ENCODE peak calls at places on chromosomes 13 and 19, in five cellular contexts. One of them, this sample, is unnamed.

GRCh38 chr19:18130523-18131242 is 22.3 kb upstream of the PIK3R2 start:
- DNase-seq in progenitor cell of endocrine pancreas: no peak
- DNase-seq in ovary: no peak
- DNase-seq in cerebellar cortex: no peak
- DNase-seq in NCI-H1694: no peak
- DNase-seq in this sample: no peak

GRCh38 chr13:33612641-33613638 is 205.0 kb upstream of the RFC3 start:
- DNase-seq in progenitor cell of endocrine pancreas: no peak
- DNase-seq in ovary: no peak
- DNase-seq in cerebellar cortex: no peak
- DNase-seq in NCI-H1694: no peak
- DNase-seq in this sample: peak; percentile 19

GRCh38 chr19:27776020-27776419 is 1436.9 kb downstream of the UQCRFS1 start:
- DNase-seq in progenitor cell of endocrine pancreas: no peak
- DNase-seq in ovary: no peak
- DNase-seq in cerebellar cortex: no peak
- DNase-seq in NCI-H1694: peak; percentile 17
- DNase-seq in this sample: no peak

GRCh38 chr19:7554990-7555864 is 19.7 kb downstream of the PNPLA6 start:
- DNase-seq in progenitor cell of endocrine pancreas: no peak
- DNase-seq in ovary: no peak
- DNase-seq in cerebellar cortex: no peak
- DNase-seq in NCI-H1694: no peak
- DNase-seq in this sample: no peak

GRCh38 chr13:18948012-18948663 is 233.5 kb downstream of the TUBA3C start:
- DNase-seq in progenitor cell of endocrine pancreas: no peak
- DNase-seq in ovary: no peak
- DNase-seq in cerebellar cortex: no peak
- DNase-seq in NCI-H1694: no peak
- DNase-seq in this sample: no peak

GRCh38 chr19:14023404-14024235 is 4.3 kb upstream of the RLN3 start:
- DNase-seq in progenitor cell of endocrine pancreas: peak; percentile 33
- DNase-seq in ovary: no peak
- DNase-seq in cerebellar cortex: peak; percentile 57
- DNase-seq in NCI-H1694: no peak
- DNase-seq in this sample: no peak

GRCh38 chr13:109665781-109666249 is 120.6 kb downstream of the IRS2 start:
- DNase-seq in progenitor cell of endocrine pancreas: no peak
- DNase-seq in ovary: no peak
- DNase-seq in cerebellar cortex: peak; percentile 46
- DNase-seq in NCI-H1694: no peak
- DNase-seq in this sample: no peak

GRCh38 chr13:111302045-111302722 is 18.3 kb upstream of the TEX29 start:
- DNase-seq in progenitor cell of endocrine pancreas: no peak
- DNase-seq in ovary: no peak
- DNase-seq in cerebellar cortex: peak; percentile 86
- DNase-seq in NCI-H1694: no peak
- DNase-seq in this sample: no peak

GRCh38 chr13:91904005-91904404 is 505.6 kb downstream of the GPC5 start:
- DNase-seq in progenitor cell of endocrine pancreas: no peak
- DNase-seq in ovary: no peak
- DNase-seq in cerebellar cortex: no peak
- DNase-seq in NCI-H1694: no peak
- DNase-seq in this sample: no peak

GRCh38 chr19:13117176-13117771 is 734 bp upstream of the TRMT1 start:
- DNase-seq in progenitor cell of endocrine pancreas: no peak
- DNase-seq in ovary: no peak
- DNase-seq in cerebellar cortex: peak; percentile 29
- DNase-seq in NCI-H1694: no peak
- DNase-seq in this sample: no peak

GRCh38 chr19:33904681-33905080 is 108.0 kb downstream of the KCTD15 start:
- DNase-seq in progenitor cell of endocrine pancreas: no peak
- DNase-seq in ovary: peak; percentile 56
- DNase-seq in cerebellar cortex: no peak
- DNase-seq in NCI-H1694: no peak
- DNase-seq in this sample: no peak

GRCh38 chr13:110746443-110746842 is 32.9 kb downstream of the ING1 start:
- DNase-seq in progenitor cell of endocrine pancreas: no peak
- DNase-seq in ovary: no peak
- DNase-seq in cerebellar cortex: no peak
- DNase-seq in NCI-H1694: no peak
- DNase-seq in this sample: no peak

GRCh38 chr19:16319466-16319865 is 5.2 kb upstream of the KLF2 start:
- DNase-seq in progenitor cell of endocrine pancreas: no peak
- DNase-seq in ovary: no peak
- DNase-seq in cerebellar cortex: no peak
- DNase-seq in NCI-H1694: no peak
- DNase-seq in this sample: no peak

GRCh38 chr19:52923782-52924593 is 760 bp upstream of the ZNF888 start:
- DNase-seq in progenitor cell of endocrine pancreas: no peak
- DNase-seq in ovary: no peak
- DNase-seq in cerebellar cortex: peak; percentile 39
- DNase-seq in NCI-H1694: no peak
- DNase-seq in this sample: no peak

GRCh38 chr13:65378943-65379519 is 1851.1 kb downstream of the PCDH9 start:
- DNase-seq in progenitor cell of endocrine pancreas: no peak
- DNase-seq in ovary: no peak
- DNase-seq in cerebellar cortex: peak; percentile 4
- DNase-seq in NCI-H1694: no peak
- DNase-seq in this sample: no peak

GRCh38 chr13:31947105-31947504 is 84.5 kb upstream of the FRY start:
- DNase-seq in progenitor cell of endocrine pancreas: no peak
- DNase-seq in ovary: no peak
- DNase-seq in cerebellar cortex: no peak
- DNase-seq in NCI-H1694: no peak
- DNase-seq in this sample: no peak

GRCh38 chr13:84843368-84843767 is 955.9 kb downstream of the SLITRK6 start:
- DNase-seq in progenitor cell of endocrine pancreas: no peak
- DNase-seq in ovary: no peak
- DNase-seq in cerebellar cortex: no peak
- DNase-seq in NCI-H1694: no peak
- DNase-seq in this sample: no peak

GRCh38 chr19:34808566-34808965 is 35.6 kb upstream of the ZNF599 start:
- DNase-seq in progenitor cell of endocrine pancreas: no peak
- DNase-seq in ovary: no peak
- DNase-seq in cerebellar cortex: no peak
- DNase-seq in NCI-H1694: no peak
- DNase-seq in this sample: no peak

GRCh38 chr19:28466107-28467045 is 746.6 kb downstream of the UQCRFS1 start:
- DNase-seq in progenitor cell of endocrine pancreas: peak; percentile 61
- DNase-seq in ovary: no peak
- DNase-seq in cerebellar cortex: peak; percentile 54
- DNase-seq in NCI-H1694: peak; percentile 40
- DNase-seq in this sample: peak; percentile 26

GRCh38 chr19:11260996-11261395 is 1.3 kb downstream of the DOCK6 start:
- DNase-seq in progenitor cell of endocrine pancreas: no peak
- DNase-seq in ovary: no peak
- DNase-seq in cerebellar cortex: no peak
- DNase-seq in NCI-H1694: no peak
- DNase-seq in this sample: no peak

GRCh38 chr13:80654638-80655249 is 313.8 kb upstream of the SPRY2 start:
- DNase-seq in progenitor cell of endocrine pancreas: no peak
- DNase-seq in ovary: no peak
- DNase-seq in cerebellar cortex: no peak
- DNase-seq in NCI-H1694: no peak
- DNase-seq in this sample: no peak

GRCh38 chr19:3506384-3507340 is 551 bp downstream of the FZR1 start:
- DNase-seq in progenitor cell of endocrine pancreas: no peak
- DNase-seq in ovary: peak; percentile 74
- DNase-seq in cerebellar cortex: no peak
- DNase-seq in NCI-H1694: no peak
- DNase-seq in this sample: peak; percentile 6

GRCh38 chr19:1133471-1133929 is 29.7 kb downstream of the GPX4 start:
- DNase-seq in progenitor cell of endocrine pancreas: no peak
- DNase-seq in ovary: peak; percentile 57
- DNase-seq in cerebellar cortex: no peak
- DNase-seq in NCI-H1694: no peak
- DNase-seq in this sample: peak; percentile 90

This sample was measured in stimulated activated naive CD4-positive, alpha-beta T cell treated with Interleukin-2 at 50 U/mL for 16 hours.